ENCODE peak calls at places on chromosomes 2 and 18, in ten cellular contexts. X is astrocyte of the cerebellum, O is lower lobe of right lung, F is uterus, T is colonic mucosa, I is fibroblast of mammary gland, D is A549, P is transverse colon, Q is foreskin fibroblast, Y is choroid plexus epithelial cell. V is an unnamed sample.

GRCh38 chr2:46143401-46144132 is 153.6 kb upstream of the EPAS1 start:
- DNase-seq in O (no peak), X (no peak), I (no peak), F (no peak), Q (no peak), P (no peak), T (no peak), D (no peak), Y (no peak), V (no peak)

GRCh38 chr18:45237639-45238038 is 377.6 kb upstream of the SLC14A2 start:
- DNase-seq in I (no peak), X (no peak), T (no peak), Y (no peak), O (no peak), D (no peak), F (no peak), Q (no peak), P (no peak), V (no peak)

GRCh38 chr2:130359466-130359865 is 3.6 kb downstream of the PTPN18 start:
- DNase-seq in T (no peak), I (no peak), Y (no peak), P (no peak), Q (no peak), D (no peak), F (no peak), O (no peak), X (no peak), V (no peak)

GRCh38 chr2:133362061-133362476 is 206.2 kb downstream of the NCKAP5 start:
- DNase-seq in Q (peak; percentile 51), D (peak; percentile 9), P (no peak), O (no peak), T (no peak), F (no peak), I (peak; percentile 19), Y (peak; percentile 61), X (peak; percentile 22), V (no peak)

GRCh38 chr18:9757851-9758587 is 49.9 kb downstream of the RAB31 start:
- DNase-seq in T (no peak), I (peak; percentile 74), D (peak; percentile 24), O (no peak), Y (peak; percentile 58), F (peak; percentile 73), P (no peak), Q (no peak), X (peak; percentile 55), V (no peak)

GRCh38 chr18:74083071-74083954 is 64.3 kb downstream of the FBXO15 start:
- DNase-seq in T (no peak), D (no peak), P (no peak), Q (peak; percentile 6), I (no peak), X (no peak), F (no peak), Y (no peak), O (no peak), V (no peak)

GRCh38 chr2:3214827-3215404 is 162.7 kb downstream of the EIPR1 start:
- DNase-seq in F (no peak), Y (no peak), X (no peak), I (no peak), P (no peak), Q (no peak), T (no peak), D (no peak), O (no peak), V (no peak)

GRCh38 chr18:40980171-40980570 is 974.9 kb upstream of the PIK3C3 start:
- DNase-seq in O (no peak), P (no peak), F (no peak), Q (no peak), X (no peak), I (no peak), T (no peak), Y (no peak), D (no peak), V (no peak)

DNA sequence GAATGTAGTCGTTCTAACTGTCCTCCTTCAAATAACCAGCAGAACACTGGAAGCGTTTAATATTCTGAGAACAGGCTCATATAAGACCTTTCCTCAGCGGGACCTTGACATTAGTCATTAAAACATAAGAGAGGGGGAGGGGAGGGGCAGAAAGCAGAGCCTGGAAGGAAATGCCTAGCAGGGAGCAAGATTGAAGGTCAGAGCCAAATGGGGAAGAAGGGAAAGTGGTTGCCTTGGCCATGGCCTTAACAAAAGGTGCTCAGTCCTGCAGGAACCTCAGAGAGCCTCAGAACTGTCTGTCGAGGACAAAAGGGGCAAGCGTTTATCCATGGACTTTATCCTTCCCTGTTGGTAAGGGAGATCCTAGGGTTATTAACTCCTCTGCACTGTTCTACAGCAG is 851 bp upstream of the PLA2R1 start:
- DNase-seq in T (no peak), Y (no peak), F (no peak), P (no peak), D (no peak), Q (no peak), X (no peak), O (no peak), I (no peak), V (no peak)
- H3K4me3 ChIP-seq in T (no peak overlapping the region), Y (peak overlapping the region; percentile 80), F (peak overlapping the region; percentile 85), P (no peak overlapping the region), D (peak overlapping the region; percentile 82), Q (peak overlapping the region; percentile 72), X (peak overlapping the region; percentile 70), O (peak overlapping the region; percentile 69), I (peak overlapping the region; percentile 59), V (no peak overlapping the region)

GRCh38 chr2:103165836-103166235 is 404.0 kb downstream of the TMEM182 start:
- DNase-seq in F (no peak), Y (no peak), T (no peak), O (no peak), Q (no peak), X (no peak), P (no peak), D (no peak), I (no peak), V (no peak)

GRCh38 chr2:103172821-103173220 is 411.0 kb downstream of the TMEM182 start:
- DNase-seq in T (no peak), F (no peak), I (no peak), D (no peak), Y (no peak), Q (no peak), P (no peak), X (no peak), O (no peak), V (no peak)

GRCh38 chr2:103166406-103167324 is 404.8 kb downstream of the TMEM182 start:
- DNase-seq in X (no peak), P (no peak), Q (no peak), F (no peak), D (no peak), I (no peak), Y (no peak), O (no peak), T (peak; percentile 37), V (no peak)

GRCh38 chr2:103169856-103170255 is 408.0 kb downstream of the TMEM182 start:
- DNase-seq in P (no peak), Q (no peak), I (no peak), D (no peak), T (no peak), F (no peak), O (no peak), X (no peak), Y (no peak), V (no peak)

GRCh38 chr2:103167599-103167998 is 405.8 kb downstream of the TMEM182 start:
- DNase-seq in T (no peak), F (no peak), Y (no peak), D (no peak), X (no peak), Q (no peak), P (no peak), I (no peak), O (no peak), V (no peak)
- TF ChIP-seq CTCF in T (no peak), F (no peak), Y (no peak), D (no peak), X (no peak), Q (no peak), P (no peak), I (no peak), O (no peak), V (no peak)

DNA sequence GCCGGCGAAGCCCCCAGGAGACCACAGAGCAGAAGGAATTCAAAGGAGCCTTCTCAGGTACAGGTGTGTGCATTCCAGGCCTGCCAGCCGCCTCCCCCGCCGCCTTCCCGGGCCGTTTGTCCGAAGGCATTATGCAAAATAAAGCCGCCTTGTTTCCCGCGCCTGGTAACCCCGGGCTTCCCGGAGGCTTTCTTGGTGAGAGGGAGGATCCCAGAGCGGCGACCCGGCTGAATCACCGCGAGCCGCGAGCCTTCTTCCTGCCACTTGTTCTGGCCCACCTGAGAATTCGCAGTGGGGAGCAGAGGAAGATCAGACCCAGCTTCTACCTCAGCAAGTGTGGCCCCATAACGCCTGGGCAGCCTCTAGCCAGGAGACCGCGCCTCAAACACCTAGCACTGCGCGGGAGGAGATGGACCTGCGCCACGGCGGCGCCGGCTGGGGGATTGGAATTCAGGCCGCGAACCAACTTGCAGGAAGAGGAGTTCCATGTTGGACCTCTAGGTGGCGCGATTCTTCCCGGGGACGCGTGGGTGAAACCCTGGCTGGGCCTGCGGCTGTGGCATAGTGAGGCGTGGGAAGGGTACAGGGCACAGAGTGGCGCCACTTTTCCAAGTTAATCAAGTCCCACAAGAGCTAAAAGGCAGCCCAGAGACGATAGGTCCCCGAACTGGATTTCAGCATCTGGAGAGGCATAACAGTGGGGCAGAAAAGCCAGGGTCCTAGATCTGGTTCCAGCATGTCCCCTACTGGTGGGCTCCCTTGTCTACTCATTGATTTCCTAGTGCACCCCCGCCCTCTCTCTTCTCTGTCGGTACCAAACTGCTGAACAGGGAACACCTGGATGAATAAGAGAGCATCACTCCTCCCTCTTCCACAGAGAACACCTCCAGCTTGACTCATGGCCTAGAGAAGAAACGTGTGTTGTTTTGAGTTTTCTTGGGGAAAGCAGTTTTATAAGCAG is 101.6 kb downstream of the FOXI3 start:
- DNase-seq in X (no peak), P (peak; percentile 73), Q (no peak), T (peak; percentile 82), D (peak; percentile 71), F (no peak), I (peak; percentile 26), O (peak; percentile 72), Y (peak; percentile 23), V (peak; percentile 63)
- H3K4me3 ChIP-seq in X (no peak overlapping the region), P (peak overlapping the region; percentile 18), Q (no peak overlapping the region), T (peak overlapping the region; percentile 14), D (peak overlapping the region; percentile 41), F (no peak overlapping the region), I (no peak overlapping the region), O (peak overlapping the region; percentile 47), Y (no peak overlapping the region), V (no peak overlapping the region)

GRCh38 chr2:223648755-223649154 is 46.6 kb upstream of the SCG2 start:
- DNase-seq in Q (no peak), Y (no peak), T (no peak), D (no peak), X (no peak), I (no peak), O (no peak), P (no peak), F (no peak), V (no peak)

GRCh38 chr2:223647258-223647952 is 45.2 kb upstream of the SCG2 start:
- DNase-seq in F (no peak), X (no peak), P (no peak), O (no peak), Y (no peak), I (peak; percentile 21), Q (peak; percentile 29), T (no peak), D (no peak), V (peak; percentile 66)

GRCh38 chr2:223654384-223654915 is 52.3 kb upstream of the SCG2 start:
- DNase-seq in T (no peak), O (no peak), Q (no peak), I (peak; percentile 45), F (no peak), X (no peak), Y (peak; percentile 76), P (no peak), D (no peak), V (no peak)

GRCh38 chr2:223652122-223652521 is 50.0 kb upstream of the SCG2 start:
- DNase-seq in D (no peak), I (no peak), F (no peak), T (no peak), X (no peak), P (no peak), Q (no peak), O (no peak), Y (no peak), V (no peak)

GRCh38 chr2:223649941-223650530 is 47.9 kb upstream of the SCG2 start:
- DNase-seq in Q (no peak), X (no peak), Y (no peak), D (no peak), T (no peak), F (no peak), O (no peak), I (no peak), P (no peak), V (no peak)
- TF ChIP-seq CTCF in Q (no peak), X (no peak), Y (no peak), D (no peak), T (no peak), F (no peak), O (no peak), I (no peak), P (no peak), V (no peak)